ENCODE peak calls at places on chromosomes 6 and 20, in eight cellular contexts. W is CD8-positive, alpha-beta T cell; Y is Peyer's patch; B is brain microvascular endothelial cell; Q is DND-41; Z is pancreas; X is psoas muscle; N is stomach. I is an unnamed sample. For H3K36me3, the result is how much of the 10 kb centered on the place peaks cover.

GRCh38 chr6:98946877-98947410 is 802 bp downstream of the FBXL4 start:
- DNase-seq in Z (peak), Q (peak), B (no peak), X (peak), W (peak), Y (peak), N (peak), I (no peak)

GRCh38 chr20:34549291-34549928 is 9.1 kb upstream of the MAP1LC3A start:
- DNase-seq in N (no peak), Y (no peak), X (no peak), B (no peak), Q (no peak), W (no peak), Z (peak), I (peak)

GRCh38 chr20:14310977-14311654 is 26.3 kb downstream of the FLRT3 start:
- DNase-seq in N (no peak), X (no peak), W (no peak), B (peak), Y (no peak), Q (no peak), Z (no peak), I (no peak)

GRCh38 chr20:4102381-4102780 is 87.0 kb upstream of the RNF24 start:
- DNase-seq in X (no peak), Z (peak), Y (no peak), B (no peak), W (no peak), Q (no peak), N (no peak), I (no peak)

GRCh38 chr20:49519212-49519712 is 36.8 kb upstream of the KCNB1 start:
- DNase-seq in X (no peak), Z (no peak), Q (no peak), B (no peak), W (no peak), Y (no peak), N (no peak), I (peak)

GRCh38 chr6:129498950-129499870 is 210.8 kb downstream of the ARHGAP18 start:
- DNase-seq in X (no peak), Z (no peak), Y (no peak), Q (no peak), W (no peak), N (no peak), B (peak), I (no peak)

GRCh38 chr6:158219229-158219628 is 51.1 kb downstream of the GTF2H5 start:
- DNase-seq in Y (no peak), W (no peak), B (peak), N (no peak), X (no peak), Q (no peak), Z (no peak), I (no peak)

GRCh38 chr6:2132416-2132815 is 113.0 kb downstream of the GMDS start:
- DNase-seq in B (no peak), Y (no peak), N (no peak), W (no peak), Z (peak), X (no peak), Q (no peak), I (no peak)

GRCh38 chr20:719816-720215 is 44.2 kb upstream of the SCRT2 start:
- DNase-seq in W (no peak), N (no peak), Q (no peak), Z (no peak), X (no peak), Y (no peak), B (no peak), I (no peak)

GRCh38 chr20:50689864-50690263 is 1.5 kb downstream of the RIPOR3 start:
- DNase-seq in B (no peak), N (peak), W (no peak), Q (no peak), X (peak), Y (peak), Z (peak), I (no peak)

GRCh38 chr20:50691585-50692552 is 527 bp upstream of the RIPOR3 start:
- DNase-seq in Z (no peak), B (peak), X (no peak), W (no peak), Y (no peak), Q (no peak), N (no peak), I (no peak)

GRCh38 chr20:50692553-50692933 is 1.2 kb upstream of the RIPOR3 start:
- DNase-seq in W (no peak), B (no peak), Q (no peak), Y (no peak), Z (no peak), N (no peak), X (no peak), I (no peak)

GRCh38 chr20:50690979-50691584 is at the start of gene RIPOR3:
- DNase-seq in Q (no peak), N (peak), Y (peak), B (no peak), Z (no peak), W (no peak), X (peak), I (no peak)

GRCh38 chr20:50690562-50690978 is 772 bp downstream of the RIPOR3 start:
- DNase-seq in Q (no peak), W (no peak), Y (no peak), Z (no peak), N (no peak), X (no peak), B (no peak), I (no peak)
- H3K4me3 ChIP-seq in Q (no peak), W (no peak), Y (peak), Z (no peak), N (peak), X (peak), B (no peak), I (no peak)

DNA sequence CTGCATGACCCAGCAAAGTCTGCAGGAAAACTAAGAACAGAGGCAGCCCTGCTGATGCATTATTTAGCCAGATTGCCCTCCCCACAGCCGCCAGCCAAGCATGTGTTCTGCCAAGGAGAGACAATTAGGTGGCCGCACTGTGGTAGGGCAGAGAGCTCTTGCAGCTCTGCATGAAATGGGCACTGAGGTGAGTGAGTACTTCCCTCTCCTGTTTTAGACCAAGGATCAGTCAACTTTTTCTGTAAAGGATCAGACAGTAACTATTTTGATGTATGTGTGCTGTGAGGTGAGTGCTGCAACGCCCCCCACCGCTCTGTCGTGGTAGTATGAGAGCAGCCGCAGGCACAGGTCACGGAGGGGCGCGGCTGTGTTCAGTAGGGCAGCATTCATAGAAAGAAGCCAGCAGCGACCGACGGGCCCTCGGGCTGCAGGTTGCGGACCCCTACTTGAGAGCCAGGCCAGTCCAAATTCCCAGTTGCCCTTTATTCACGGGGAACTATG is 23.8 kb upstream of the FAM50B start:
- DNase-seq in B (peak), Z (peak), Q (no peak), Y (peak), X (peak), W (no peak), N (peak), I (no peak)
- TF ChIP-seq CTCF in B (peak), Z (no peak), Q (no peak), Y (no peak), X (peak), W (no peak), N (no peak), I (no peak)

DNA sequence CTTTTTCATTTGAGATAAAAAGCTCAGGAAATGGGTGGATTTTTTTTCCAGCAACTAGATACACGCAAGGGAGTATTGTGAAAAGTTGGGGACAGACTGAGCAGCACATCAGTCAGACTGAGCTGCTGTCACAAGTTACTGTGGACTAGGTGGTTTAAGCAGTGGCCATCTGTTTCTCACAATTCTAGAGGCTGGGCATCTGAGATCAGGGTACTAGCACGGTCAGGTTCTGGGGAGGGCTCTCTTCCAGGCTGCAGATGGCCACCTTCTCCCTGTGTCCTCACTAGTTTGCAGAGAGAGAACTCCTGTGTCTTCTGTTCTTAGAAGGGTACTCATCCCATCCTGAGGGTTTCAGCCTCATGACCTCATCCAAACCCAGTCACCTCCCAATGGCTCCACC is 178.3 kb downstream of the SYNDIG1 start:
- DNase-seq in Z (no peak), N (no peak), B (no peak), Q (no peak), X (no peak), W (no peak), Y (peak), I (no peak)
- H3K36me3 ChIP-seq in Z (under half), N (under half), B (under half), Q (under half), X (under half), W (under half), Y (under half), I (under half)

DNA sequence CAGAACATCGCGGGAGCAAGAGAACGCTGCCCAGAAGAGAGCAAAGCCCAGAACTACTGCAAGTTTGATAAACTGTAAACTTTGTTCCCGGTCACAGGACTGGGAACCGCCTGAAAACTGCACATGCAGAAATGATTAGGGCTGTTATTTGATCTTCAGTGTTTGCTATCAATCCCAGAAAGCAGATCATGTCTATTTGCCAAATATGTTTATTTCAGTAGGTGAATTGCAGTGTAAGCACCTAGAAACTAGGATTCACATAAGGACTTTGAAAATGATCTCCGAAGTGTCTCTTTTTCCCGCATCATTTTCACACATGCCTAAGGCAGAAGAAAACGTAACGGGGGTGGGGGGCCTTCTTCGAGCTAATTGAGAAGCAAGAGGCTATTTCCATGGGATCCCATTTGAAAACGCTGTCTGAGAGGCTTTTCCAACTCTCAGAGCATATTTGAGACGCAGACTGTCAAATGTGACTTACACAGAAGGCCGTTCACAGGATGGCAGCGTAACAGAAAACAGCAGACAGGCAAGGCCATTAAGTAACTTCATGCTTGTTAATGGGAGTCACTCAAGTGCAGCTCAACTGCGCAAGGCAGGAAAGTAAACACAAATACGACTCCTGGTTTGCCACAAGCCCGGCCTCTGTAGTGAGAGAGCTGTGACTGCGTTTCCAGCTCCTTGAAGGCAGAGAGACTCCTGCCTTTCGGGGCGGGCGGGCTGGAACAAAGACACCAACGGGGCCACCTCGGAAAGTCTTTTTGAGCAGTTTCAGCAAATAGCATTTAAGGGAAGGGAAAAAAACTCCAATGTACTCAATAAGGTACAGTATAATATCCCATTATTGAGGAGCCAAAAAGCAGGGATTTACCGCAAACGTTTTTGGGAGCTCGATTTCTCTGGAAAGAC is 144.7 kb upstream of the ZNF217 start:
- DNase-seq in Q (no peak), X (peak), Z (peak), Y (peak), W (no peak), N (peak), B (peak), I (peak)
- H3K4me3 ChIP-seq in Q (no peak), X (peak), Z (no peak), Y (no peak), W (no peak), N (peak), B (peak), I (peak)

DNA sequence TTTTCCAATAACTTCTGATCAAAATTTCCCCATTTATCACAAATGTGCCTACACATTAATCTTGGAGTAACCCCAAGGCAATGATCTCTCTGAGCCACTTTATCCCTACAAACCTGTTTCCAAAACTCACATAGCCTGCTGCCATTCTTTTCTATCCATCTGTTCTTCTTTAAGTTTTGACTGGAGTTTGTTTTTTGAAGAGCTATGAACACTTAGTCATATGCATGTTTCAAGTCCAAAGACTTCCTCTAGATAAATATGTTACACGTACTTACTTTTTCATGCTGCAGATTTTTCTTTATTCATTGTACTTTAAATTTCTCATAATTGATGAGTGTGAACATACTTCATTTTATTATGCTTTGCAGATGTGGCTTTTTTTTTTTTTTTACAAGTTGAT is 488.9 kb upstream of the CITED2 start:
- DNase-seq in Z (no peak), B (no peak), Q (no peak), X (no peak), W (no peak), N (no peak), Y (no peak), I (no peak)
- TF ChIP-seq CTCF in Z (no peak), B (no peak), Q (no peak), X (no peak), W (no peak), N (no peak), Y (no peak), I (no peak)

GRCh38 chr20:62890444-62890843 is 28.8 kb upstream of the TCFL5 start:
- DNase-seq in Z (no peak), X (no peak), Y (no peak), B (no peak), W (no peak), N (no peak), Q (no peak), I (no peak)
- H3K36me3 ChIP-seq in Z (half or more), X (half or more), Y (under half), B (half or more), W (half or more), N (half or more), Q (half or more), I (under half)

GRCh38 chr6:89355511-89356185 is 3.1 kb upstream of the UBE2J1 start:
- DNase-seq in N (no peak), Q (no peak), B (no peak), X (no peak), Z (no peak), W (no peak), Y (no peak), I (no peak)
- H3K4me3 ChIP-seq in N (no peak), Q (no peak), B (no peak), X (no peak), Z (no peak), W (no peak), Y (no peak), I (no peak)

I was measured in Caco-2.